ENCODE peak calls at places on chromosomes 13 and 19, in four cellular contexts. V is ascending aorta, W is neural progenitor cell, K is osteoblast. U is an unnamed sample.

GRCh38 chr13:52001120-52001731 is 10.0 kb downstream of the ATP7B start:
- DNase-seq in W (peak; percentile 46), K (no peak), V (no peak), U (peak; percentile 8)

GRCh38 chr13:80558074-80558473 is 217.1 kb upstream of the SPRY2 start:
- DNase-seq in K (no peak), W (no peak), V (no peak), U (no peak)

GRCh38 chr19:4061178-4061682 is 5.5 kb downstream of the ZBTB7A start:
- DNase-seq in K (peak; percentile 97), V (peak; percentile 91), W (no peak), U (no peak)

GRCh38 chr13:50969691-50970090 is 60.1 kb downstream of the RNASEH2B start:
- DNase-seq in V (no peak), W (peak; percentile 51), K (no peak), U (no peak)

GRCh38 chr19:16824658-16825311 is 4.4 kb upstream of the SIN3B start:
- DNase-seq in W (peak; percentile 18), K (peak; percentile 77), V (no peak), U (peak; percentile 33)

GRCh38 chr19:19040417-19040816 is 7.0 kb downstream of the ARMC6 start:
- DNase-seq in W (no peak), V (peak; percentile 90), K (peak; percentile 80), U (peak; percentile 84)

GRCh38 chr13:35566340-35566739 is 89.9 kb upstream of the MAB21L1 start:
- DNase-seq in W (no peak), V (no peak), K (no peak), U (no peak)

GRCh38 chr13:71525004-71525403 is 342.0 kb downstream of the DACH1 start:
- DNase-seq in V (no peak), K (no peak), W (no peak), U (no peak)

GRCh38 chr13:47175172-47175806 is 278.4 kb upstream of the HTR2A start:
- DNase-seq in K (no peak), W (no peak), V (no peak), U (peak; percentile 50)

GRCh38 chr13:31882794-31883193 is 143.5 kb downstream of the RXFP2 start:
- DNase-seq in K (no peak), V (no peak), W (no peak), U (no peak)

GRCh38 chr13:98976941-98977340 is 923 bp downstream of the DOCK9 start:
- DNase-seq in V (no peak), W (no peak), K (no peak), U (no peak)
- H3K4me3 ChIP-seq in V (peak overlapping the region; percentile 51), W (peak overlapping the region; percentile 2), K (no peak overlapping the region), U (no peak overlapping the region)

DNA sequence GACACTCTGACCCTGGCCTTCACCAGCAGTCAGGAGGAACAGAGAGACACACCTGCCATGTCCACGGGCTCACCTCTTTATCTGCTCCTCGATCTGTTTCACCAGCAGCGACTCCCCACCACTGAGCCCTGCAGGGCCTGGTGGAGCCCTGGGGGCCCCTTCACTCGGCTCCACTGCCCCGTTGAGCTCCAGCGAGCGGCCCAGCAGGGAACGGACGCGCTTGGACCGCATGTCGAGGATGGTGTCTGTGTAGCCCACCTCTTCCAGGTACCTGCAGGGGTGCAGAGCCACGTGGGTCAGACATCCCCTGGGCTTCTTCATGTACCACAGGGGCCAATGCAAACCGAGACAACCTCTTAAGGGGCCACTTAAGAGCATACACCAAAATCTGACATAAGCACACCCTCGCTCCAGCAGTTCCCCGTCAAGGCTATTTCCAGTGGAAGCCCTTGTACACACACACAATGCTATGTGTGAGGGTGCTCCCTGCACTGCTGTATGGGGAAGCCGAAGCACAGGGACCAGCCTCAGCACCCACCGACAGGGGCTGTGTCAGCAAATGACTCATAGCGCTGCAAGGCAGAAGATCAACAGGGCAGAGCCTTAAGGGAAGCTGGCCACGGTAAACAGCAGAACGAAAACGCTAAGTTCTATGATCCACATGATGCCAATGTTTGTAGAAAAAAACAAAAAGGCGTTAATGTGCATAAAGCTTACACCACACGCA is 12.7 kb upstream of the FKRP start:
- DNase-seq in V (no peak), W (no peak), K (peak; percentile 96), U (no peak)
- TF ChIP-seq CTCF in V (no peak), W (no peak), K (no peak), U (no peak)

GRCh38 chr19:46866407-46867132 is 5.8 kb downstream of the ARHGAP35 start:
- DNase-seq in V (no peak), W (no peak), K (no peak), U (no peak)

GRCh38 chr19:46862974-46863632 is 2.3 kb downstream of the ARHGAP35 start:
- DNase-seq in V (no peak), W (no peak), K (no peak), U (no peak)

GRCh38 chr19:46861691-46862503 is 1.1 kb downstream of the ARHGAP35 start:
- DNase-seq in W (peak; percentile 54), K (peak; percentile 67), V (peak; percentile 62), U (no peak)

GRCh38 chr19:46862504-46862835 is 1.7 kb downstream of the ARHGAP35 start:
- DNase-seq in V (peak; percentile 44), W (no peak), K (peak; percentile 71), U (no peak)

DNA sequence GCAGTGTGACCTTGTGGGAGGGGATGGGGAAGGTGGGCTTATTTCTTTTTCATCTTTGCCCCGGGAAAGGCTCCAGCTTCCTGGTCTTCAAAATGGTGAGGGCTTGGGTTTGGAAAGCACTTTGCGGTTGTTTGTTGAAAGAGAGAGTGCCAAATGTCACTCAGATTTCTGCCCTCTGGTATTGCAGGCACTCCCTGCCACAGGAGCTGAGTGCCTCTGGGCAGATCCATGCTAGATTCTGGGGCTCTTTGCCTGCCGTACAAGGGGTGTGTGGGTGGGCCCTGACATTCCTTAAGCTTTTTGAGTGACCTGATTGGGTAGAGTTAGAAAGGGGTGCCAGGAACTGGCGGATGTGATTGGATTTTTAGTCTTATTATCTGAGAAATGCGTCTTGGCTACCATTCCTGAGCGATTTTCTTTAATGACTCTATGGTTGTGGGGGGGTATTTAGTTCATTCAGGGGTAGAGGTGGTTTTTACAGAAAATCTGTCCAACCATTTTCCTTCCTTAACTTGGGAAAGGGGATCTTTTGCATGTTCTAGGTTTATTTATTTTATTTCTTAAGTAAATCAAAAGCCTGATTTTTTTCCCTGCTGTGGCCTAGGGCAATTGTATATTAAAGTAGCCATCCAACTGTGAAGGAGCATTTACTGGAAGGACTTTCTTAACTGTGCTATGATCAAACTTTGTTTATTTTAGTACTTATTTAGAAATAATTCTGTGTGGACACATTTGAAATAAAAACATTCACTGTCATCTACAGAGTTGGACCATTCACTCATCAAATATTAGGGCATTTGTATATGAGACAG is 3.2 kb downstream of the ARHGAP35 start:
- DNase-seq in V (no peak), W (peak; percentile 82), K (peak; percentile 91), U (no peak)
- H3K4me3 ChIP-seq in V (peak overlapping the region; percentile 87), W (peak overlapping the region; percentile 95), K (peak overlapping the region; percentile 93), U (peak overlapping the region; percentile 82)

GRCh38 chr13:53379485-53379884 is 350.9 kb downstream of the OLFM4 start:
- DNase-seq in V (no peak), W (no peak), K (no peak), U (no peak)
- TF ChIP-seq CTCF in V (no peak), W (no peak), K (no peak), U (no peak)

GRCh38 chr19:46726551-46726950 is 9.6 kb upstream of the PRKD2 start:
- DNase-seq in V (no peak), K (peak; percentile 66), W (no peak), U (no peak)

GRCh38 chr19:46727036-46727501 is 10.2 kb upstream of the PRKD2 start:
- DNase-seq in K (no peak), V (no peak), W (no peak), U (no peak)

GRCh38 chr19:46725036-46725820 is 8.3 kb upstream of the PRKD2 start:
- DNase-seq in K (peak; percentile 62), V (no peak), W (no peak), U (no peak)

GRCh38 chr19:46724468-46724867 is 7.6 kb upstream of the PRKD2 start:
- DNase-seq in V (no peak), K (peak; percentile 38), W (no peak), U (no peak)

DNA sequence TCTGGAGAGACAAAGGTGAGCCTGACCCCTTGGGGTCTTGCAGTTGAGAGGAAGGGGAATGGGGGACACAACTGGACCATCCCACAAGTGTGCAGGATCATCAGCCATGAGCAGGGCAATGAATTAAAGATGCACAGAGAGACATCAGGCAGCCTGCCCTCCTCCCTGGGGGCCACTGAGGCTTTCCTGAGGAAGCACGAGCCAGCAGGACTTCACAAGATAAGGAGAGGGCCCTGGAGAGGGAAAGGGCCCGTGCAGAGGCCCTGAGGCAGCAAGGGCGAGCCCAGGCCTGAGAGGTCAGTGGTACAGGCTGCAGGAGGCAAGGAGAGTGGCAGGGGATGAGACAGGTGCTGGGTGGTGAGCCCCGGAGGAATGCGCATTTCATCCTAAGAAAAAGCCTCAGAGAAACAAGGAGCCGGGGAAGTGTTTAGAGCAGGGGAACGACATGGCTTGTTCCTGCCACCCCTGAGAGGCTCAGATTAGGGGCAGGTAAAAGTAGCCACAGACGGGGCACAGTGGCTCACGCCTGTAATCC is 9.0 kb upstream of the PRKD2 start:
- DNase-seq in W (no peak), V (no peak), K (peak; percentile 45), U (no peak)
- H3K4me3 ChIP-seq in W (no peak overlapping the region), V (no peak overlapping the region), K (no peak overlapping the region), U (no peak overlapping the region)

GRCh38 chr19:44553478-44554171 is 24.1 kb upstream of the CEACAM20 start:
- DNase-seq in V (no peak), K (no peak), W (no peak), U (no peak)

GRCh38 chr19:44554641-44555246 is 25.3 kb upstream of the CEACAM20 start:
- DNase-seq in K (no peak), V (no peak), W (no peak), U (no peak)

GRCh38 chr19:44551850-44552249 is 22.4 kb upstream of the CEACAM20 start:
- DNase-seq in V (no peak), W (no peak), K (no peak), U (no peak)

GRCh38 chr19:44549507-44549906 is 20.0 kb upstream of the CEACAM20 start:
- DNase-seq in W (no peak), K (no peak), V (no peak), U (no peak)

DNA sequence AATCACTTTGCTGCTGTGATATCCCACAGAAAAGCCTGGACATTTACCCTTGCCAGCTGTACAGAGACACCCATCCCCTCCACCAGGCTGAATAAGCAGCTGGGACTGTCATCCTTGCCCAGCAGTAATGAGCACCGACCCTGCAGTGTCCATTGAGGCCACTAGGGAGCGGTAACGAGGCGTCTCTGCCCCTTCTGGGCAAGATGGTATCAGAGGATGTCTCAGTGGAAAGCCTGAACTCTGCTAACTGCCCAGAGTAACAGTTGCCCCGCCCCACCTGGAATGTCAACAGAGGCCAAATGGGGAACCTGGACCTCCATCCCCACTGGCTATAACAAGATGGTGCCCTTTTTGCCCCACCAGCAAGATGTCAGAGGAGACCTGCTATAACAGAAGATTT is 22.8 kb upstream of the CEACAM20 start:
- DNase-seq in V (no peak), W (peak; percentile 70), K (peak; percentile 81), U (no peak)
- TF ChIP-seq CTCF in V (no peak), W (peak; percentile 75), K (peak; percentile 73), U (peak; percentile 55)

GRCh38 chr19:55626350-55626749 is 2.0 kb upstream of the ZNF784 start:
- DNase-seq in K (no peak), W (no peak), V (no peak), U (no peak)
- H3K4me3 ChIP-seq in K (no peak overlapping the region), W (no peak overlapping the region), V (no peak overlapping the region), U (no peak overlapping the region)